ENCODE peak calls at places on chromosomes 6 and 20, in five cellular contexts. G, R, O, M and Y are unnamed samples.

GRCh38 chr6:16136086-16136485 is 7.2 kb downstream of the MYLIP start:
- DNase-seq in G (no peak), R (no peak), O (no peak), M (peak; percentile 47), Y (no peak)

GRCh38 chr20:63835031-63835858 is 4.2 kb upstream of the ZBTB46 start:
- DNase-seq in M (peak; percentile 84), O (peak; percentile 90), G (no peak), R (peak; percentile 96), Y (peak; percentile 75)

GRCh38 chr6:135703621-135704020 is 147.9 kb upstream of the PDE7B start:
- DNase-seq in G (peak; percentile 23), R (no peak), M (no peak), O (no peak), Y (no peak)

GRCh38 chr6:137692806-137693205 is 174.3 kb upstream of the TNFAIP3 start:
- DNase-seq in G (no peak), R (no peak), O (no peak), M (no peak), Y (no peak)

GRCh38 chr6:165910184-165910583 is 247.1 kb upstream of the PDE10A start:
- DNase-seq in M (no peak), R (no peak), O (no peak), G (no peak), Y (no peak)

GRCh38 chr6:20319520-20320357 is 81.9 kb upstream of the E2F3 start:
- DNase-seq in G (peak; percentile 98), M (no peak), R (no peak), O (no peak), Y (no peak)

GRCh38 chr6:93341900-93342613 is 77.3 kb downstream of the EPHA7 start:
- DNase-seq in M (no peak), G (no peak), R (no peak), O (no peak), Y (peak; percentile 39)

GRCh38 chr6:106547961-106548453 is 81.3 kb downstream of the RTN4IP1 start:
- DNase-seq in M (peak; percentile 10), G (no peak), R (peak; percentile 76), O (no peak), Y (no peak)

GRCh38 chr20:34990661-34991214 is 35.1 kb downstream of the MYH7B start:
- DNase-seq in R (no peak), G (no peak), O (no peak), M (no peak), Y (no peak)

GRCh38 chr20:64093013-64093503 is 8.9 kb upstream of the LKAAEAR1 start:
- DNase-seq in G (no peak), O (no peak), R (peak; percentile 64), M (peak; percentile 41), Y (no peak)

GRCh38 chr6:13299403-13299821 is 28.9 kb downstream of the TBC1D7 start:
- DNase-seq in M (no peak), G (no peak), R (no peak), O (no peak), Y (no peak)

GRCh38 chr6:13299909-13300308 is 28.4 kb downstream of the TBC1D7 start:
- DNase-seq in O (no peak), M (no peak), R (no peak), G (no peak), Y (no peak)

GRCh38 chr6:13302291-13302690 is 26.0 kb downstream of the TBC1D7 start:
- DNase-seq in R (no peak), G (no peak), M (no peak), O (no peak), Y (no peak)

GRCh38 chr6:13302751-13303667 is 25.3 kb downstream of the TBC1D7 start:
- DNase-seq in G (peak; percentile 90), M (peak; percentile 46), R (peak; percentile 80), O (no peak), Y (no peak)

DNA sequence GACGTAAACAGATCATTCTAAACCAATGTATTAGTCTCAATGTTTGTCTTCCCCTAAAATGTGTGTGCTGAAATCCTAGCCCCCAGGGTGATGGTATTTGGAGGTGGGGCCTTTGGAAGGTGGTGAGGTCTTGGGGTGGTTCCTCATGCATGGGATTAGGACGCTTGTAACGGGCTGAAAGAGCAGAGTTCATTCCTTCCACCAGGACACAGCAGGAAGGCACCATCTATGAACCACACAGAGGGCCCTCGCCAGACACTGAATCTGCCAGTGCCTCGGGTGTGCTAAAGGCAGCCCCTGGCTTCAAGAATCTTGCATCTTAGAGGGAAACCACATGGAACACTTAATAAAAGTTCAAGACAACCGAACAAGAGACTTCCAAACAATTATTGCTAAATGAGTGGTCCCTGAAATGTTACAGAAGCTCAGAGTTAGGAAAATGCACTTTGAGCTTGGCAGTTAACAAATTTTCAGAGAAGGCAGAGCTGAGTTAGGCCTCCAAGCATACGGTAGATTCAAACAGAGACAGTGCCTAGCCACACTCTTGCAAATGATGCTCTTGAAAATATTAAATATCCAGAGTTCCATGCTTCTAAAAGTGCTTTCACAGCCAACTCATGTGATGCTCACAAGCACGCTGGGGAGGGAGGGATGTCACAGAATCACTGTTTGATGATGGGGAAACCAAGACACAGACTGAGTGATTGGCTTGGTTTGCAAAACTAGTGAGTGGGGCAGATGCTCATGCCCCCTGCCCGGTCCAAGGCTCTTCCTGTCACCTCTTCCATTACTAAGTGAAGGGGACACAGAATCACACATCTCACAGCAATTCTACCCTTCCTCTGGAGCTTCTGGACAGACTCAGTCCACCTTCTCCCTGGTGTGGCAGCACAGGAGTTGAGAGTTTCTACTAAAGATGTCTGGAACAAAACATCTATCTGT is 27.4 kb downstream of the TBC1D7 start:
- DNase-seq in R (peak; percentile 34), M (no peak), G (no peak), O (no peak), Y (no peak)
- TF ChIP-seq FOXM1 in R (no peak), M (no peak), G (no peak), O (no peak), Y (no peak)

GRCh38 chr6:37175332-37176267 is 5.6 kb downstream of the PIM1 start:
- DNase-seq in G (no peak), R (no peak), M (no peak), O (no peak), Y (no peak)

GRCh38 chr6:37177950-37178517 is 8.1 kb downstream of the PIM1 start:
- DNase-seq in R (no peak), G (no peak), O (no peak), M (no peak), Y (no peak)

GRCh38 chr6:37177083-37177949 is 7.4 kb downstream of the PIM1 start:
- DNase-seq in M (peak; percentile 51), O (no peak), R (no peak), G (no peak), Y (no peak)

GRCh38 chr6:37174515-37175331 is 4.8 kb downstream of the PIM1 start:
- DNase-seq in M (no peak), O (no peak), R (no peak), G (no peak), Y (no peak)

GRCh38 chr6:37176268-37177082 is 6.5 kb downstream of the PIM1 start:
- DNase-seq in O (no peak), R (no peak), G (no peak), M (no peak), Y (no peak)
- TF ChIP-seq FOXM1 in O (no peak), R (no peak), G (no peak), M (no peak), Y (no peak)

DNA sequence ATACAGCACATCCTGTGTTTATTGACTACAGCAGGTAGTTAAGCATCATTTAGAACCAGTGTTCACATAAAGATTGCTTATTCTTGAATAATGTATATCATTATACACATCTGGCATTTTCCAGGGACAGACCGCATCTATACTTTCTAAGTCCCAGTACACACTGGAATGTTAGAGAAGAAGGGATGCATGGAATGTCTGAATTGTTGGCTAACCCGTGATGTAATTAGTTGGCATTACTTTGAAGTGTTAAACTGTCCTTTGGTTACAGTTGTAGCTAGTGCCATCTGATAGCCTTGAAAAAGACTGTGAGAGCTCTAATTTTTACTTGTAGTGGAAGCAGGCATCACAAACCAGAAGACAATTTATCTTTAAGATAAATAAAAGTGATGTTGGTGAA is 29.8 kb upstream of the MCHR2 start:
- DNase-seq in R (no peak), G (no peak), O (no peak), M (no peak), Y (no peak)
- TF ChIP-seq FOXM1 in R (no peak), G (no peak), O (no peak), M (no peak), Y (no peak)

GRCh38 chr6:76026101-76026500 is 46.4 kb downstream of the IMPG1 start:
- DNase-seq in M (no peak), R (no peak), O (no peak), G (no peak), Y (no peak)
- TF ChIP-seq FOXM1 in M (no peak), R (no peak), O (no peak), G (no peak), Y (no peak)

DNA sequence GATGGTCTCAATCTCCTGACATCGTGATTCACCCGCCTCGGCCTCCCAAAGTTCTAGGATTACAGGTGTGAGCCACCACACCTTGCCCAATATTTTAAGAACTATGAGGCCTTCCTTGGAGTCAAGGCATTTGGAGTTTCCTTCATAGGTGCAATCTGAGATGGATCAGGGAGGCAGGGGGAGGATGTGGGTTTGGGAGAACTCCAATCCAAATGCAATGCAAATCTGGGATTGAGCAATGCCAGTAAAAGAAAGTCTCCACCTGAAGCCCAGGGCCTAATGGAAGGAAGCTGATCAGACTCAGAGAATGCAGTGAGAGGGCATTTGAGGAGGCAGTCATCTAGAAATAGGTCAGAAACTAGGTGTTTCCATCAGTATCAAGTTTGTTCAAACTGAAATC is 21.2 kb downstream of the RSPH3 start:
- DNase-seq in G (no peak), O (no peak), M (no peak), R (no peak), Y (no peak)
- TF ChIP-seq FOXM1 in G (no peak), O (no peak), M (no peak), R (no peak), Y (no peak)

GRCh38 chr6:134165827-134166226 is 113.4 kb upstream of the SLC2A12 start:
- DNase-seq in O (no peak), M (no peak), G (no peak), R (no peak), Y (no peak)
- TF ChIP-seq FOXM1 in O (no peak), M (no peak), G (no peak), R (no peak), Y (no peak)

GRCh38 chr6:33684983-33685382 is 26.5 kb downstream of the UQCC2 start:
- DNase-seq in R (no peak), G (no peak), O (peak; percentile 21), M (no peak), Y (no peak)

GRCh38 chr6:33686981-33687975 is 24.2 kb downstream of the UQCC2 start:
- DNase-seq in M (no peak), G (no peak), R (no peak), O (peak; percentile 27), Y (no peak)

GRCh38 chr6:33685411-33686224 is 25.9 kb downstream of the UQCC2 start:
- DNase-seq in G (no peak), R (no peak), O (peak; percentile 23), M (no peak), Y (no peak)

GRCh38 chr6:33688006-33688405 is 23.5 kb downstream of the UQCC2 start:
- DNase-seq in O (peak; percentile 15), M (no peak), R (no peak), G (no peak), Y (no peak)

GRCh38 chr6:33686225-33686742 is 25.2 kb downstream of the UQCC2 start:
- DNase-seq in M (no peak), O (peak; percentile 17), R (no peak), G (no peak), Y (no peak)
- TF ChIP-seq FOXM1 in M (no peak), O (no peak), R (no peak), G (no peak), Y (no peak)

DNA sequence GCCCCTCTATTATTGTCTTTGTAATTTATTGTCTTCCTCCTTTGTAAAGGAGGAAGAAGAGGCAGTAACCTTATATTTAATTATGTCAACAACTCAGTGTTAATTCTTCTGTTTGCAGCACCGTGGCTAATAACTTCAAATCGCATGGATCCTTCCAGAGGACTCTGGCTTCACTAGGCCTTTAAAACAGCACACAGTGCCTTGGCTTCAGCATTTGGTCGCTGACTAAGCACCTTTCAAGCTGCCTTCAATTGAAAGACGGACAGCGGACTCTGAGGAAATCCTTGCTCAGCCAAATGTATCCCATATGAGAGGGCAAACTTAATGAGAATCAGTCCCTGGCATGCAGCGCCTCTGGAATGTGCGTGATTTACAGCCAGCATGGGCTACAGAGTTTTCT is 64.2 kb downstream of the SGK1 start:
- DNase-seq in G (no peak), O (peak; percentile 12), M (no peak), R (peak; percentile 41), Y (no peak)
- TF ChIP-seq FOXM1 in G (no peak), O (peak; percentile 11), M (no peak), R (no peak), Y (no peak)